ENCODE peak calls at places on chromosomes 2 and 18, in eight cellular contexts. One of them, this sample, is unnamed.

GRCh38 chr2:176078440-176079284 is 5.1 kb downstream of the EVX2 start:
- DNase-seq in fibroblast of mammary gland: no peak
- DNase-seq in GM04503: no peak
- DNase-seq in frontal cortex: no peak
- DNase-seq in stimulated activated CD8-positive, alpha-beta memory T cell treated with anti-CD3 and anti-CD28 coated beads, Interleukin-4, amount 100 ng/mL, for 4 hours: no peak
- DNase-seq in right cardiac atrium: no peak
- DNase-seq in activated naive CD4-positive, alpha-beta T cell treated with anti-CD3 and anti-CD28 coated beads, Interleukin-2, amount 10 ng/mL, durations not matched to agents 7 days and 5 days: no peak
- DNase-seq in AML-193: no peak
- DNase-seq in this sample: no peak

GRCh38 chr2:240434728-240435456 is 571 bp upstream of the GPC1 start:
- DNase-seq in fibroblast of mammary gland: peak
- DNase-seq in GM04503: peak
- DNase-seq in frontal cortex: peak
- DNase-seq in stimulated activated CD8-positive, alpha-beta memory T cell treated with anti-CD3 and anti-CD28 coated beads, Interleukin-4, amount 100 ng/mL, for 4 hours: peak
- DNase-seq in right cardiac atrium: peak
- DNase-seq in activated naive CD4-positive, alpha-beta T cell treated with anti-CD3 and anti-CD28 coated beads, Interleukin-2, amount 10 ng/mL, durations not matched to agents 7 days and 5 days: peak
- DNase-seq in AML-193: peak
- DNase-seq in this sample: peak

GRCh38 chr2:155368934-155369333 is 670.4 kb downstream of the KCNJ3 start:
- DNase-seq in fibroblast of mammary gland: peak
- DNase-seq in GM04503: no peak
- DNase-seq in frontal cortex: no peak
- DNase-seq in stimulated activated CD8-positive, alpha-beta memory T cell treated with anti-CD3 and anti-CD28 coated beads, Interleukin-4, amount 100 ng/mL, for 4 hours: no peak
- DNase-seq in right cardiac atrium: no peak
- DNase-seq in activated naive CD4-positive, alpha-beta T cell treated with anti-CD3 and anti-CD28 coated beads, Interleukin-2, amount 10 ng/mL, durations not matched to agents 7 days and 5 days: no peak
- DNase-seq in AML-193: peak
- DNase-seq in this sample: no peak

GRCh38 chr2:37394263-37394662 is 49.8 kb downstream of the QPCT start:
- DNase-seq in fibroblast of mammary gland: no peak
- DNase-seq in GM04503: no peak
- DNase-seq in frontal cortex: no peak
- DNase-seq in stimulated activated CD8-positive, alpha-beta memory T cell treated with anti-CD3 and anti-CD28 coated beads, Interleukin-4, amount 100 ng/mL, for 4 hours: no peak
- DNase-seq in right cardiac atrium: no peak
- DNase-seq in activated naive CD4-positive, alpha-beta T cell treated with anti-CD3 and anti-CD28 coated beads, Interleukin-2, amount 10 ng/mL, durations not matched to agents 7 days and 5 days: no peak
- DNase-seq in AML-193: no peak
- DNase-seq in this sample: no peak

GRCh38 chr2:45269149-45269793 is 260.0 kb upstream of the SIX2 start:
- DNase-seq in fibroblast of mammary gland: peak
- DNase-seq in GM04503: no peak
- DNase-seq in frontal cortex: no peak
- DNase-seq in stimulated activated CD8-positive, alpha-beta memory T cell treated with anti-CD3 and anti-CD28 coated beads, Interleukin-4, amount 100 ng/mL, for 4 hours: no peak
- DNase-seq in right cardiac atrium: peak
- DNase-seq in activated naive CD4-positive, alpha-beta T cell treated with anti-CD3 and anti-CD28 coated beads, Interleukin-2, amount 10 ng/mL, durations not matched to agents 7 days and 5 days: no peak
- DNase-seq in AML-193: no peak
- DNase-seq in this sample: no peak

GRCh38 chr18:78830161-78830560 is 149.5 kb upstream of the SALL3 start:
- DNase-seq in fibroblast of mammary gland: no peak
- DNase-seq in GM04503: no peak
- DNase-seq in frontal cortex: no peak
- DNase-seq in stimulated activated CD8-positive, alpha-beta memory T cell treated with anti-CD3 and anti-CD28 coated beads, Interleukin-4, amount 100 ng/mL, for 4 hours: no peak
- DNase-seq in right cardiac atrium: no peak
- DNase-seq in activated naive CD4-positive, alpha-beta T cell treated with anti-CD3 and anti-CD28 coated beads, Interleukin-2, amount 10 ng/mL, durations not matched to agents 7 days and 5 days: no peak
- DNase-seq in AML-193: no peak
- DNase-seq in this sample: no peak

GRCh38 chr18:37254256-37254880 is 311.2 kb downstream of the CELF4 start:
- DNase-seq in fibroblast of mammary gland: no peak
- DNase-seq in GM04503: no peak
- DNase-seq in frontal cortex: no peak
- DNase-seq in stimulated activated CD8-positive, alpha-beta memory T cell treated with anti-CD3 and anti-CD28 coated beads, Interleukin-4, amount 100 ng/mL, for 4 hours: no peak
- DNase-seq in right cardiac atrium: no peak
- DNase-seq in activated naive CD4-positive, alpha-beta T cell treated with anti-CD3 and anti-CD28 coated beads, Interleukin-2, amount 10 ng/mL, durations not matched to agents 7 days and 5 days: no peak
- DNase-seq in AML-193: no peak
- DNase-seq in this sample: no peak

GRCh38 chr2:100142393-100142792 is at the start of gene AFF3:
- DNase-seq in fibroblast of mammary gland: no peak
- DNase-seq in GM04503: no peak
- DNase-seq in frontal cortex: no peak
- DNase-seq in stimulated activated CD8-positive, alpha-beta memory T cell treated with anti-CD3 and anti-CD28 coated beads, Interleukin-4, amount 100 ng/mL, for 4 hours: peak
- DNase-seq in right cardiac atrium: no peak
- DNase-seq in activated naive CD4-positive, alpha-beta T cell treated with anti-CD3 and anti-CD28 coated beads, Interleukin-2, amount 10 ng/mL, durations not matched to agents 7 days and 5 days: peak
- DNase-seq in AML-193: no peak
- DNase-seq in this sample: no peak

GRCh38 chr2:120759543-120760331 is 24.1 kb downstream of the GLI2 start:
- DNase-seq in fibroblast of mammary gland: no peak
- DNase-seq in GM04503: no peak
- DNase-seq in frontal cortex: no peak
- DNase-seq in stimulated activated CD8-positive, alpha-beta memory T cell treated with anti-CD3 and anti-CD28 coated beads, Interleukin-4, amount 100 ng/mL, for 4 hours: no peak
- DNase-seq in right cardiac atrium: no peak
- DNase-seq in activated naive CD4-positive, alpha-beta T cell treated with anti-CD3 and anti-CD28 coated beads, Interleukin-2, amount 10 ng/mL, durations not matched to agents 7 days and 5 days: peak
- DNase-seq in AML-193: no peak
- DNase-seq in this sample: no peak

GRCh38 chr2:223828314-223828713 is 9.1 kb downstream of the AP1S3 start:
- DNase-seq in fibroblast of mammary gland: no peak
- DNase-seq in GM04503: no peak
- DNase-seq in frontal cortex: no peak
- DNase-seq in stimulated activated CD8-positive, alpha-beta memory T cell treated with anti-CD3 and anti-CD28 coated beads, Interleukin-4, amount 100 ng/mL, for 4 hours: no peak
- DNase-seq in right cardiac atrium: no peak
- DNase-seq in activated naive CD4-positive, alpha-beta T cell treated with anti-CD3 and anti-CD28 coated beads, Interleukin-2, amount 10 ng/mL, durations not matched to agents 7 days and 5 days: no peak
- DNase-seq in AML-193: no peak
- DNase-seq in this sample: no peak

GRCh38 chr18:14089176-14089575 is 43.1 kb downstream of the ZNF519 start:
- DNase-seq in fibroblast of mammary gland: no peak
- DNase-seq in GM04503: no peak
- DNase-seq in frontal cortex: no peak
- DNase-seq in stimulated activated CD8-positive, alpha-beta memory T cell treated with anti-CD3 and anti-CD28 coated beads, Interleukin-4, amount 100 ng/mL, for 4 hours: no peak
- DNase-seq in right cardiac atrium: no peak
- DNase-seq in activated naive CD4-positive, alpha-beta T cell treated with anti-CD3 and anti-CD28 coated beads, Interleukin-2, amount 10 ng/mL, durations not matched to agents 7 days and 5 days: no peak
- DNase-seq in AML-193: no peak
- DNase-seq in this sample: no peak

GRCh38 chr2:134664051-134664450 is 54.7 kb downstream of the TMEM163 start:
- DNase-seq in fibroblast of mammary gland: no peak
- DNase-seq in GM04503: no peak
- DNase-seq in frontal cortex: no peak
- DNase-seq in stimulated activated CD8-positive, alpha-beta memory T cell treated with anti-CD3 and anti-CD28 coated beads, Interleukin-4, amount 100 ng/mL, for 4 hours: no peak
- DNase-seq in right cardiac atrium: no peak
- DNase-seq in activated naive CD4-positive, alpha-beta T cell treated with anti-CD3 and anti-CD28 coated beads, Interleukin-2, amount 10 ng/mL, durations not matched to agents 7 days and 5 days: no peak
- DNase-seq in AML-193: no peak
- DNase-seq in this sample: no peak

GRCh38 chr18:57798713-57799373 is 4.3 kb downstream of the ATP8B1 start:
- DNase-seq in fibroblast of mammary gland: no peak
- DNase-seq in GM04503: no peak
- DNase-seq in frontal cortex: no peak
- DNase-seq in stimulated activated CD8-positive, alpha-beta memory T cell treated with anti-CD3 and anti-CD28 coated beads, Interleukin-4, amount 100 ng/mL, for 4 hours: no peak
- DNase-seq in right cardiac atrium: no peak
- DNase-seq in activated naive CD4-positive, alpha-beta T cell treated with anti-CD3 and anti-CD28 coated beads, Interleukin-2, amount 10 ng/mL, durations not matched to agents 7 days and 5 days: no peak
- DNase-seq in AML-193: no peak
- DNase-seq in this sample: no peak

GRCh38 chr2:28689764-28690163 is 61.9 kb upstream of the PPP1CB start:
- DNase-seq in fibroblast of mammary gland: no peak
- DNase-seq in GM04503: no peak
- DNase-seq in frontal cortex: no peak
- DNase-seq in stimulated activated CD8-positive, alpha-beta memory T cell treated with anti-CD3 and anti-CD28 coated beads, Interleukin-4, amount 100 ng/mL, for 4 hours: no peak
- DNase-seq in right cardiac atrium: no peak
- DNase-seq in activated naive CD4-positive, alpha-beta T cell treated with anti-CD3 and anti-CD28 coated beads, Interleukin-2, amount 10 ng/mL, durations not matched to agents 7 days and 5 days: no peak
- DNase-seq in AML-193: no peak
- DNase-seq in this sample: no peak

GRCh38 chr2:70258532-70258875 is 567 bp downstream of the PCYOX1 start:
- DNase-seq in fibroblast of mammary gland: peak
- DNase-seq in GM04503: no peak
- DNase-seq in frontal cortex: peak
- DNase-seq in stimulated activated CD8-positive, alpha-beta memory T cell treated with anti-CD3 and anti-CD28 coated beads, Interleukin-4, amount 100 ng/mL, for 4 hours: no peak
- DNase-seq in right cardiac atrium: peak
- DNase-seq in activated naive CD4-positive, alpha-beta T cell treated with anti-CD3 and anti-CD28 coated beads, Interleukin-2, amount 10 ng/mL, durations not matched to agents 7 days and 5 days: no peak
- DNase-seq in AML-193: no peak
- DNase-seq in this sample: peak

GRCh38 chr2:236634203-236634602 is 64.6 kb downstream of the ACKR3 start:
- DNase-seq in fibroblast of mammary gland: no peak
- DNase-seq in GM04503: no peak
- DNase-seq in frontal cortex: no peak
- DNase-seq in stimulated activated CD8-positive, alpha-beta memory T cell treated with anti-CD3 and anti-CD28 coated beads, Interleukin-4, amount 100 ng/mL, for 4 hours: no peak
- DNase-seq in right cardiac atrium: no peak
- DNase-seq in activated naive CD4-positive, alpha-beta T cell treated with anti-CD3 and anti-CD28 coated beads, Interleukin-2, amount 10 ng/mL, durations not matched to agents 7 days and 5 days: no peak
- DNase-seq in AML-193: no peak
- DNase-seq in this sample: no peak

GRCh38 chr2:205642562-205643350 is 39.5 kb upstream of the NRP2 start:
- DNase-seq in fibroblast of mammary gland: no peak
- DNase-seq in GM04503: no peak
- DNase-seq in frontal cortex: no peak
- DNase-seq in stimulated activated CD8-positive, alpha-beta memory T cell treated with anti-CD3 and anti-CD28 coated beads, Interleukin-4, amount 100 ng/mL, for 4 hours: no peak
- DNase-seq in right cardiac atrium: no peak
- DNase-seq in activated naive CD4-positive, alpha-beta T cell treated with anti-CD3 and anti-CD28 coated beads, Interleukin-2, amount 10 ng/mL, durations not matched to agents 7 days and 5 days: no peak
- DNase-seq in AML-193: no peak
- DNase-seq in this sample: no peak

GRCh38 chr2:201955702-201956141 is 77.9 kb upstream of the FZD7 start:
- DNase-seq in fibroblast of mammary gland: peak
- DNase-seq in GM04503: no peak
- DNase-seq in frontal cortex: no peak
- DNase-seq in stimulated activated CD8-positive, alpha-beta memory T cell treated with anti-CD3 and anti-CD28 coated beads, Interleukin-4, amount 100 ng/mL, for 4 hours: no peak
- DNase-seq in right cardiac atrium: peak
- DNase-seq in activated naive CD4-positive, alpha-beta T cell treated with anti-CD3 and anti-CD28 coated beads, Interleukin-2, amount 10 ng/mL, durations not matched to agents 7 days and 5 days: no peak
- DNase-seq in AML-193: no peak
- DNase-seq in this sample: no peak

This sample was measured in brain pericyte.